ENCODE peak calls at places on chromosomes 4 and X, in nine cellular contexts. E is fibroblast of lung, F is left ventricle myocardium inferior, Y is GM12878, Q is A549, B is choroid plexus epithelial cell, C is AG04450, O is fibroblast of mammary gland, N is HCT116. A is an unnamed sample.
A peak's percentile ranks its signal among the peaks of the same experiment; 100 is the strongest.

GRCh38 chrX:70132877-70133302 is 357 bp upstream of the IGBP1 start:
- DNase-seq in Y (no peak), O (no peak), B (no peak), E (peak; percentile 7), N (no peak), Q (no peak), F (no peak), C (no peak), A (no peak)

GRCh38 chr4:15145709-15146108 is 143.4 kb downstream of the CPEB2 start:
- DNase-seq in C (no peak), B (no peak), N (no peak), Q (no peak), Y (no peak), O (no peak), F (peak; percentile 45), E (no peak), A (no peak)

GRCh38 chrX:115467961-115468360 is 93.0 kb upstream of the PLS3 start:
- DNase-seq in C (no peak), E (no peak), Q (no peak), N (no peak), B (no peak), F (no peak), Y (no peak), O (no peak), A (no peak)

GRCh38 chrX:25144043-25144940 is 128.5 kb upstream of the ARX start:
- DNase-seq in N (peak; percentile 26), B (peak; percentile 71), E (peak; percentile 36), O (peak; percentile 62), Q (peak; percentile 60), C (peak; percentile 10), F (peak; percentile 40), Y (no peak), A (peak; percentile 72)

GRCh38 chrX:115719171-115719570 is 158.2 kb downstream of the PLS3 start:
- DNase-seq in Y (no peak), F (no peak), C (no peak), E (no peak), B (no peak), N (no peak), O (no peak), Q (no peak), A (no peak)

GRCh38 chr4:169823685-169824084 is 65.9 kb upstream of the HPF1 start:
- DNase-seq in Q (peak; percentile 27), E (peak; percentile 64), C (peak; percentile 10), B (peak; percentile 81), F (no peak), Y (no peak), O (peak; percentile 67), N (no peak), A (peak; percentile 70)

GRCh38 chrX:118989886-118990285 is 15.5 kb downstream of the LONRF3 start:
- DNase-seq in E (no peak), F (no peak), C (no peak), O (no peak), B (no peak), Y (no peak), Q (no peak), N (no peak), A (no peak)

GRCh38 chr4:125314676-125315570 is at the start of gene FAT4:
- DNase-seq in O (peak; percentile 97), E (peak; percentile 98), Q (peak; percentile 88), B (peak; percentile 100), F (peak; percentile 96), Y (no peak), N (peak; percentile 85), C (peak; percentile 97), A (peak; percentile 98)

GRCh38 chr4:6105311-6105911 is 87.2 kb upstream of the C4orf50 start:
- DNase-seq in B (no peak), F (no peak), N (no peak), C (no peak), O (no peak), E (no peak), Q (no peak), Y (no peak), A (no peak)

GRCh38 chr4:183798249-183798920 is 106.7 kb upstream of the STOX2 start:
- DNase-seq in Q (no peak), F (no peak), E (no peak), N (no peak), B (no peak), O (no peak), C (no peak), Y (no peak), A (no peak)

GRCh38 chr4:156442961-156443360 is 489.3 kb upstream of the CTSO start:
- DNase-seq in F (no peak), O (no peak), Y (no peak), B (no peak), Q (no peak), C (no peak), N (no peak), E (peak; percentile 23), A (no peak)

GRCh38 chr4:141905751-141906150 is 269.4 kb downstream of the IL15 start:
- DNase-seq in B (peak; percentile 58), E (peak; percentile 85), Q (no peak), Y (no peak), F (no peak), C (peak; percentile 15), N (no peak), O (peak; percentile 67), A (peak; percentile 63)

GRCh38 chrX:1451676-1452496 is 823 bp downstream of the ASMTL start:
- DNase-seq in Y (no peak), O (no peak), E (no peak), N (no peak), C (no peak), Q (no peak), B (no peak), F (no peak), A (no peak)

GRCh38 chr4:119498520-119498919 is 130.1 kb downstream of the PDE5A start:
- DNase-seq in B (peak; percentile 96), N (no peak), F (peak; percentile 25), E (no peak), Y (no peak), Q (no peak), O (peak; percentile 17), C (no peak), A (peak; percentile 46)

GRCh38 chr4:4837921-4838601 is 21.4 kb upstream of the MSX1 start:
- DNase-seq in O (peak; percentile 18), Y (no peak), E (peak; percentile 62), F (no peak), C (no peak), B (no peak), N (no peak), Q (no peak), A (no peak)

GRCh38 chrX:37361596-37361995 is 12.4 kb downstream of the PRRG1 start:
- DNase-seq in B (peak; percentile 49), Q (no peak), O (peak; percentile 49), C (no peak), Y (no peak), F (no peak), E (peak; percentile 35), N (no peak), A (no peak)

DNA sequence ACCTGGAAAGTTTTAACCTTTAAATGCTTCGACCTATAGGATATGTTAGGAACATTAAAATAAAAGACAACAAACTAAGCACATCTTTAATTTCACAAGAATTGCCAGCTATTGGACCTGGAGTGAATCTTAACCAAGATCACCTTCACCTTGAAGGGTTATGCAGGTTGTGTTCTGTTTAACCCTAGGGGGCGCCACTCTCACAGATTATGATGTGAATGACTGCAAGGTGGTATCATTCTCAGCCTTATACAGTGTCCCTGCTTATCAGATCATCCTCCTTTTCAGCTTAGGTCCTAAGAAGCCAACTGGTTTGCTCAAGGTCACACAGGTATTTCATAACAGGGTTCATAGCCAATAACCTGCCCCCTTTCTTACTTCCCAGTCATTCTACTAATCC is 23.5 kb downstream of the INTS6L start:
- DNase-seq in O (no peak), Q (peak; percentile 17), Y (no peak), N (no peak), F (no peak), E (no peak), C (no peak), B (no peak), A (no peak)
- TF ChIP-seq CTCF in O (peak; percentile 26), Q (no peak), Y (peak; percentile 31), N (no peak), F (peak; percentile 20), E (no peak), C (no peak), B (no peak), A (no peak)

DNA sequence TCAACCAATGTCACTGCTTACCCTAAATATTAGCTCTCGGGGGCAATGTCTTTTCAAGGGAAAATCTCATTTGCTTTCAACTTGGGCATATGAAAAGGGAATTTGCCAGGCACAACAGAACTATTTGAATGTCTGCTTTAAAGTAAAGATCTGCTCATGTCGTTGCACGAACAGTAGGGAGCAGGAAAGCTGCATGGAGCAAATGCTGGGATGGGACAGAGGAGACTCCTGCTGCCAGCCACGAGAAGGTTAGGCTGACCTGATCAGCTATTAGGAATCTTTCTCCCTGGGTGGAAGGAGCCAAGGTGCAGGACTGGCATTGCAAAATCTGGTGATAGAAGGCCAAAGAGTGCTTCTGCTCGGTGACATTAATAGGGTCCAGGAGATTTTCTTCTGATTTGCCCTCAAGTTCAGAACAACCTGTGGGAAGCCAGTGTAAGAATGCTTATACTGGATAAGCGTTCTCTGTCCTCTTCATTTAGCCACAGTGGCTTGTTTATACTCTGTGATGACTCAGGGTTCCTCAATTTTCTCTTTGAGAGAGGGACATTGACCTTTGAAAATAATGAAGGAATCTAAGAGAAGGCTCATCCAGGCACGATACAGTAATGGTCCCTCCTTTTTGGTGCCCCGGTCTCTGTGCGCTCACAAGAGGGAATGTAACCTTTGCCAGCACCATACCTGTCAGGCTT is 22.9 kb downstream of the FHL1 start:
- DNase-seq in B (peak; percentile 63), N (no peak), O (peak; percentile 59), C (no peak), E (peak; percentile 45), Q (no peak), Y (no peak), F (peak; percentile 24), A (peak; percentile 68)
- H3K4me3 ChIP-seq in B (no peak overlapping the region), N (no peak overlapping the region), O (no peak overlapping the region), C (peak overlapping the region; percentile 13), E (peak overlapping the region; percentile 21), Q (no peak overlapping the region), Y (no peak overlapping the region), F (peak overlapping the region; percentile 51), A (no peak overlapping the region)

DNA sequence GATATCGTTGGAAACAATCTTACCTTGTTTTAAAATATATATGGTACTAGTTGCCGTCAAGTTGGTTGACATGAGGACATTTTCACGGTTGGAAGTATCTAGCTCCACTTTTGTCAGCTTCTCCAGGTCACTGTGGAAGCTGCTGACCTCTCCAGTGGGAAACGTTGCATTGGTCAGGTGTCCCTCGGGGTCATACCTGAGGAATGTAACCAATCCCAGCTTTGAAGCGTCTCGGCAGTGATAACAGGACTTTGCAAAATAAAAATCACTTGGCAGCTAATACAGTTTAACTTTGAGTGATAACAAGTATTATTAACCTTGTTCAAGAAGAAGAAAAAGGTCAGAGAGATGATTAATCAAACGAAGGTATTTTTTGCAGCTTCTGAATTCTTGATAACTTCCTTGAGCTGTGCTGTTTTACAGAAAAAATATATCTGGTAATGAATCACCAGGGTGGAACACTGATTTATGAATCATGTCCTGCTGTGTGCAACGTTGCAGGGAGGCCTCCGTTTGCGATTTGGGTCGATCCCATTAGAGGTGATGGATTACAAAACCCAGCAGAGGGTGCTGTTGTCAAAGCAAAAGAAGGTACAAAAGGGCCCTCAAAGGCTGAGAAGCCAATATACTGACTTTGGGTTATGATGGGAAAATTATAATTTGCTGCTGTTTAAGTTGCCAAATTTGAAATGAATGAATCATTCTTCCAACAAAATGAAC is 60.1 kb downstream of the SH2D1A start:
- DNase-seq in N (peak; percentile 31), E (peak; percentile 62), F (no peak), C (no peak), O (peak; percentile 78), Q (peak; percentile 68), Y (no peak), B (peak; percentile 67), A (peak; percentile 59)
- TF ChIP-seq CTCF in N (peak; percentile 11), E (peak; percentile 46), F (peak; percentile 60), C (peak; percentile 51), O (peak; percentile 55), Q (peak; percentile 60), Y (peak; percentile 46), B (peak; percentile 52), A (peak; percentile 21)

GRCh38 chrX:9467751-9468150 is 2.9 kb downstream of the TBL1X start:
- DNase-seq in N (no peak), O (no peak), C (no peak), F (no peak), B (no peak), Y (no peak), E (no peak), Q (no peak), A (no peak)
- H3K4me3 ChIP-seq in N (no peak overlapping the region), O (no peak overlapping the region), C (peak overlapping the region; percentile 66), F (no peak overlapping the region), B (peak overlapping the region; percentile 25), Y (no peak overlapping the region), E (peak overlapping the region; percentile 28), Q (no peak overlapping the region), A (no peak overlapping the region)